ENCODE peak calls at places on chromosomes 2 and 18, in four cellular contexts. I is Peyer's patch, A is body of pancreas, P is spleen. M is an unnamed sample.
A peak's percentile ranks its signal among the peaks of the same experiment; 100 is the strongest.

GRCh38 chr18:79410731-79411613 is 15.2 kb downstream of the NFATC1 start:
- DNase-seq in A (no peak), I (peak; percentile 33), P (peak; percentile 82), M (no peak)

GRCh38 chr18:76801567-76802505 is 20.5 kb upstream of the ZNF236 start:
- DNase-seq in P (peak; percentile 90), I (peak; percentile 76), A (peak; percentile 65), M (peak; percentile 82)

GRCh38 chr2:212330263-212330662 is 208.3 kb downstream of the ERBB4 start:
- DNase-seq in A (no peak), P (peak; percentile 18), I (no peak), M (no peak)

GRCh38 chr2:237217995-237218621 is 132.4 kb downstream of the COPS8 start:
- DNase-seq in A (no peak), P (no peak), I (no peak), M (no peak)

GRCh38 chr2:64522843-64523428 is 1.2 kb upstream of the AFTPH start:
- DNase-seq in I (no peak), P (no peak), A (peak; percentile 82), M (peak; percentile 86)

GRCh38 chr2:136022747-136023146 is 37.3 kb upstream of the DARS1 start:
- DNase-seq in P (no peak), A (no peak), I (no peak), M (no peak)

GRCh38 chr2:189159717-189160116 is 19.8 kb downstream of the COL5A2 start:
- DNase-seq in P (no peak), A (no peak), I (no peak), M (no peak)

GRCh38 chr2:15780912-15781574 is 159.3 kb upstream of the MYCN start:
- DNase-seq in P (no peak), A (no peak), I (no peak), M (no peak)

GRCh38 chr2:8515390-8515761 is 166.5 kb upstream of the ID2 start:
- DNase-seq in I (no peak), P (peak; percentile 86), A (peak; percentile 28), M (no peak)

GRCh38 chr2:37443082-37443481 is 98.7 kb downstream of the QPCT start:
- DNase-seq in I (no peak), P (no peak), A (no peak), M (no peak)

GRCh38 chr2:109144271-109144670 is 15.3 kb downstream of the SH3RF3 start:
- DNase-seq in A (no peak), P (no peak), I (no peak), M (no peak)

GRCh38 chr2:235724964-235725603 is 231.2 kb downstream of the AGAP1 start:
- DNase-seq in P (peak; percentile 36), I (no peak), A (peak; percentile 72), M (no peak)

GRCh38 chr18:13539050-13539449 is 187.3 kb downstream of the FAM210A start:
- DNase-seq in P (no peak), A (no peak), I (no peak), M (no peak)

GRCh38 chr2:127014630-127015029 is 92.3 kb downstream of the BIN1 start:
- DNase-seq in I (no peak), P (no peak), A (no peak), M (no peak)

GRCh38 chr2:46010925-46011490 is 286.2 kb upstream of the EPAS1 start:
- DNase-seq in I (no peak), P (no peak), A (no peak), M (peak; percentile 5)

GRCh38 chr2:67694464-67694863 is 297.3 kb downstream of the ETAA1 start:
- DNase-seq in P (no peak), A (peak; percentile 26), I (no peak), M (no peak)

GRCh38 chr2:75090770-75091515 is 108.4 kb downstream of the TACR1 start:
- DNase-seq in A (no peak), P (no peak), I (no peak), M (peak; percentile 47)

DNA sequence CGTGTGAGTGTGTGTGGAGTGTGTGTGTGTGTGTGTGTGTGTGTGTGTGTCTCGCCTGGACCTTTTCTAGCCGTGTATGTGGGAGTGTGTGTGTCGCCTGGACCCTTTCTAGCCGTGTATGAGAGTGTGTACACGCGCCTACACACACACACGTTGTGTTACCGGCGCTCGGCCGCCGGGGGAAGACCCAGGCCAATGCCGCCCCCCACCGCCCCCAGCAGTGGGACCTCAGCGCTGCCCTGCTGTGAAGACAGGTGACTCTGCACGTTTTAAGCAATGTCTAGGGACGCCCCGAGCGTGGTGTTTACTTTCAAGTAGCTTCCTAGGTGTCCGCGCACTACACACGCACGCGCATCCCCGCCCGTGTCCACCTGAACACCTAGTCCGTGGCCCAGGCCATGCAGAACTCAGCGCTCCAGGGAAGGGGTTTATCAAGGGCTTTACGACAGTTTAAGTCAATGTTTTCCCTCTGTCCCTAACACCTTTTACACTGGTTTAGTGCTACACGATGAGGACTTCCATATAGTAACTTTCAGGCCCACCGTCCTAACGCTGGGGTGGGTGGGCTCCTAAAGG is 1.2 kb upstream of the BCL2 start:
- DNase-seq in I (peak; percentile 68), A (peak; percentile 54), P (peak; percentile 91), M (peak; percentile 78)
- TF ChIP-seq POLR2A in I (no peak), A (no peak), P (no peak), M (no peak)

GRCh38 chr2:33497177-33497787 is 20.8 kb downstream of the RASGRP3 start:
- DNase-seq in I (no peak), P (no peak), A (no peak), M (no peak)
- TF ChIP-seq POLR2A in I (no peak), P (no peak), A (no peak), M (no peak)

GRCh38 chr2:196445991-196446390 is 193.5 kb upstream of the CCDC150 start:
- DNase-seq in A (no peak), I (no peak), P (no peak), M (no peak)

GRCh38 chr2:196444442-196444841 is 195.1 kb upstream of the CCDC150 start:
- DNase-seq in A (no peak), I (no peak), P (no peak), M (no peak)

GRCh38 chr2:196449083-196449482 is 190.4 kb upstream of the CCDC150 start:
- DNase-seq in I (no peak), P (no peak), A (no peak), M (no peak)

GRCh38 chr2:196452758-196453157 is 186.8 kb upstream of the CCDC150 start:
- DNase-seq in I (no peak), A (no peak), P (no peak), M (no peak)

DNA sequence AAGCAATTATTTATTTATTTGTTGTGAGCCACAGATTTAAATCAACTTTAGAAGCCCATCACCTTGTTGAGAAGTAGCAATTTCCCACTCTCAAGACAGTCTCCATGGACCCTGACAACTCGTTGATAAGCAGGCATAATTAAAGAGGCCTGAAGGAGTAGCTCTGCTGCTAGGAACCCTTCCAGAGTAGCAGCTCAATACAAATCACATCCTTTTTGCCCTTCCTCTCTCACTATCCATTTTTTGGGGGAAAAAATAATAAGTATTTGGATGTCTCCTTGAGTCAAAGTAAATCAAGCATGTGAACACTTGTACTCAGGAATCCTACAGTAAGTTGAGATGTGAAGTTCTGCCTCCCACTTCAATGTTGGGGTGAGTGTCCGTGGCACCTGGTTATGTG is 190.8 kb upstream of the CCDC150 start:
- DNase-seq in I (no peak), A (no peak), P (no peak), M (no peak)
- TF ChIP-seq POLR2A in I (no peak), A (no peak), P (no peak), M (no peak)

DNA sequence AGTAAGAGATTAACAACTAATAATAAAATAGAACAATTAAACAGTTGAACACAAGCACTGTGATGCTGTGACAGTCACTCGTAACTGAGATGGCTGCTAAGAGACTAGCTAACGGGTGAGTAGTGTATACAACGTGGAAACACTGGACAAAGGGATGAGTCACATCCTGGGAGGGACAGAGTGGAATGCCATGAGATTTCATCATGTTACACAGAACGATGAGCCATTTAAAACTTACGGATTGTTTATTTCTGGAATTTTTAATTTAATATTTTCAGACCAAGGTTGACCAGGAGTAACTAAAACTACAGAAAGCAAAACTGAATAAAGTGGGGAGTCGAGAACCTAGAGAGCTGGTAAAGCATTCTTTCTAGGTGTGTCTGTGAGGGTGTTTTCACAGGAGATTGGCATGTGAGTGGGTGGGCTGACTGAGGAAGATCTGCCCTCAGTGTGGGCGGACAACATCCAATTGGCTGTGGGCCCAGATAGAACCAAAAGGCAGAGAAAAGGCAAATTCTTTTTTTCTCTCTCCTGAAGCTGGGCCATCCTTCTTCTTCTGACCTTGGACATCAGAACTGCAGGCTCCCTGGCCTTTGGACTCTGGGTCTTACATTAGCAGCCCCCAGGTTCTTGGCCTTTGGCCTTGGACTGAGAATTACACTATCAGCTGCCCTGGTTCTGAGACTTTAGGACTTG is 14.6 kb downstream of the TMSB10 start:
- DNase-seq in A (no peak), P (no peak), I (no peak), M (peak; percentile 9)
- TF ChIP-seq POLR2A in A (no peak), P (no peak), I (no peak), M (no peak)